ENCODE peak calls at places on chromosomes 12 and 14, in nine cellular contexts. V is tibial nerve; A is HFFc6; B is left kidney; U is activated CD4-positive, alpha-beta T cell treated with anti-CD3 and anti-CD28 coated beads for 24 hours; G is NT2/D1; W is stimulated activated CD8-positive, alpha-beta memory T cell treated with anti-CD3 and anti-CD28 coated beads, Interleukin-4, amount 100 ng/mL, for 24 hours; K is fibroblast of mammary gland; S is activated effector memory CD4-positive, alpha-beta T cell treated with anti-CD3 and anti-CD28 coated beads, Interleukin-2, amount 50 U/mL, for 16 hours. M is an unnamed sample.

GRCh38 chr14:53710615-53711014 is 246.0 kb downstream of the BMP4 start:
- DNase-seq in V (no peak), G (no peak), U (no peak), S (no peak), W (no peak), K (no peak), B (no peak), A (no peak), M (no peak)

GRCh38 chr14:68042591-68043210 is 223.1 kb downstream of the RAD51B start:
- DNase-seq in S (no peak), A (no peak), U (no peak), W (no peak), V (no peak), B (peak), G (no peak), K (no peak), M (no peak)

GRCh38 chr12:64099430-64099829 is 122.7 kb downstream of the KICS2 start:
- DNase-seq in U (no peak), K (peak), G (no peak), V (peak), W (no peak), B (no peak), A (peak), S (no peak), M (peak)

GRCh38 chr12:46361667-46362034 is 10.9 kb downstream of the SLC38A2 start:
- DNase-seq in G (no peak), W (no peak), A (no peak), V (no peak), S (no peak), K (no peak), U (no peak), B (no peak), M (no peak)

GRCh38 chr12:22361785-22362184 is 27.3 kb upstream of the ST8SIA1 start:
- DNase-seq in K (no peak), V (no peak), U (no peak), W (no peak), A (no peak), G (peak), B (no peak), S (no peak), M (no peak)

GRCh38 chr12:103676863-103677262 is 89.8 kb downstream of the STAB2 start:
- DNase-seq in G (no peak), A (no peak), U (no peak), B (no peak), S (no peak), V (no peak), W (no peak), K (no peak), M (no peak)

GRCh38 chr14:50615566-50615965 is 52.5 kb downstream of the SAV1 start:
- DNase-seq in G (no peak), V (no peak), U (no peak), A (no peak), K (no peak), W (no peak), B (no peak), S (no peak), M (no peak)

GRCh38 chr12:121060149-121061001 is 21.3 kb upstream of the OASL start:
- DNase-seq in S (peak), B (peak), G (peak), V (no peak), U (no peak), A (peak), K (peak), W (no peak), M (peak)

GRCh38 chr14:89040438-89041244 is 216.2 kb downstream of the TTC8 start:
- DNase-seq in S (peak), W (peak), B (peak), V (peak), G (peak), A (peak), U (peak), K (peak), M (peak)

GRCh38 chr12:83197483-83197914 is 510.8 kb downstream of the TMTC2 start:
- DNase-seq in A (no peak), B (no peak), K (no peak), S (no peak), U (no peak), G (peak), V (no peak), W (no peak), M (no peak)

GRCh38 chr12:130205531-130205930 is 43.3 kb downstream of the FZD10 start:
- DNase-seq in G (no peak), B (no peak), U (no peak), S (no peak), A (no peak), V (no peak), W (no peak), K (no peak), M (no peak)

GRCh38 chr12:53006810-53007742 is 820 bp downstream of the EIF4B start:
- DNase-seq in W (peak), G (peak), B (peak), K (peak), A (peak), S (peak), V (peak), U (peak), M (peak)

GRCh38 chr12:132071001-132071810 is 72.9 kb downstream of the DDX51 start:
- DNase-seq in A (no peak), B (no peak), G (no peak), K (no peak), W (no peak), V (no peak), S (peak), U (no peak), M (no peak)

GRCh38 chr14:61477845-61478438 is 156.6 kb downstream of the PRKCH start:
- DNase-seq in U (no peak), W (no peak), K (peak), G (no peak), V (no peak), B (no peak), A (no peak), S (peak), M (no peak)

GRCh38 chr14:25113394-25113793 is 63.4 kb upstream of the STXBP6 start:
- DNase-seq in W (no peak), V (no peak), S (no peak), A (no peak), G (no peak), K (no peak), B (no peak), U (no peak), M (no peak)

GRCh38 chr12:103886398-103886797 is 43.8 kb upstream of the HSP90B1 start:
- DNase-seq in S (no peak), K (no peak), B (no peak), V (no peak), A (no peak), W (no peak), G (no peak), U (no peak), M (no peak)

M was measured in GM03348.